ENCODE peak calls at places on chromosome 6, in six cellular contexts. R, S, J, E, N and X are unnamed samples.

GRCh38 chr6:21073318-21073839 is 520.2 kb upstream of the SOX4 start:
- DNase-seq in E (no peak), S (no peak), R (no peak), N (no peak), J (no peak), X (no peak)

GRCh38 chr6:140276719-140277118 is 902.3 kb upstream of the CITED2 start:
- DNase-seq in S (no peak), N (no peak), J (no peak), R (no peak), E (no peak), X (no peak)

GRCh38 chr6:38498085-38498484 is 141.6 kb downstream of the BTBD9 start:
- DNase-seq in J (no peak), R (no peak), S (no peak), N (no peak), E (no peak), X (no peak)

GRCh38 chr6:41697902-41698349 is 37.5 kb downstream of the TFEB start:
- DNase-seq in J (no peak), S (no peak), N (no peak), E (no peak), R (peak; percentile 58), X (peak; percentile 47)

GRCh38 chr6:28252507-28252975 is 472 bp upstream of the ZKSCAN4 start:
- DNase-seq in N (no peak), S (no peak), E (no peak), J (no peak), R (no peak), X (no peak)

GRCh38 chr6:46042355-46042999 is 26.8 kb upstream of the CLIC5 start:
- DNase-seq in J (no peak), R (peak; percentile 24), N (peak; percentile 15), S (no peak), E (no peak), X (peak; percentile 42)

GRCh38 chr6:38876470-38876869 is 161.4 kb downstream of the DNAH8 start:
- DNase-seq in S (peak; percentile 3), N (no peak), E (no peak), R (peak; percentile 31), J (no peak), X (no peak)

GRCh38 chr6:44257007-44257752 is at the start of gene SLC35B2:
- DNase-seq in R (peak; percentile 60), N (peak; percentile 65), S (peak; percentile 33), E (peak; percentile 54), J (peak; percentile 92), X (peak; percentile 56)

GRCh38 chr6:109793793-109794192 is 102.7 kb downstream of the FIG4 start:
- DNase-seq in J (no peak), S (no peak), E (no peak), N (no peak), R (peak; percentile 97), X (peak; percentile 98)

GRCh38 chr6:34792605-34793500 is 970 bp downstream of the BLTP3A start:
- DNase-seq in E (no peak), S (no peak), R (peak; percentile 35), J (no peak), N (no peak), X (peak; percentile 67)

GRCh38 chr6:35496036-35496850 is 636 bp downstream of the TEAD3 start:
- DNase-seq in N (peak; percentile 58), S (no peak), J (no peak), E (peak; percentile 30), R (no peak), X (peak; percentile 27)

GRCh38 chr6:46734867-46735719 is at the start of gene PLA2G7:
- DNase-seq in J (peak; percentile 82), E (no peak), N (peak; percentile 17), R (peak; percentile 6), S (no peak), X (peak; percentile 5)

GRCh38 chr6:131638013-131638412 is 911 bp downstream of the ENPP3 start:
- DNase-seq in S (no peak), R (no peak), J (no peak), E (no peak), N (no peak), X (no peak)

GRCh38 chr6:21383499-21384085 is 210.0 kb upstream of the SOX4 start:
- DNase-seq in J (no peak), N (no peak), E (no peak), S (no peak), R (no peak), X (no peak)

GRCh38 chr6:93300661-93301060 is 118.7 kb downstream of the EPHA7 start:
- DNase-seq in N (no peak), E (no peak), S (no peak), J (no peak), R (no peak), X (no peak)

GRCh38 chr6:63731946-63732735 is 96.5 kb downstream of the PHF3 start:
- DNase-seq in N (no peak), S (no peak), J (no peak), E (no peak), R (peak; percentile 45), X (peak; percentile 25)

GRCh38 chr6:47655719-47656595 is 42.4 kb upstream of the ADGRF4 start:
- DNase-seq in N (no peak), J (peak; percentile 68), S (no peak), E (no peak), R (peak; percentile 69), X (no peak)

GRCh38 chr6:139335447-139336210 is 38.8 kb downstream of the CITED2 start:
- DNase-seq in N (no peak), S (no peak), J (no peak), E (no peak), R (no peak), X (peak; percentile 23)

DNA sequence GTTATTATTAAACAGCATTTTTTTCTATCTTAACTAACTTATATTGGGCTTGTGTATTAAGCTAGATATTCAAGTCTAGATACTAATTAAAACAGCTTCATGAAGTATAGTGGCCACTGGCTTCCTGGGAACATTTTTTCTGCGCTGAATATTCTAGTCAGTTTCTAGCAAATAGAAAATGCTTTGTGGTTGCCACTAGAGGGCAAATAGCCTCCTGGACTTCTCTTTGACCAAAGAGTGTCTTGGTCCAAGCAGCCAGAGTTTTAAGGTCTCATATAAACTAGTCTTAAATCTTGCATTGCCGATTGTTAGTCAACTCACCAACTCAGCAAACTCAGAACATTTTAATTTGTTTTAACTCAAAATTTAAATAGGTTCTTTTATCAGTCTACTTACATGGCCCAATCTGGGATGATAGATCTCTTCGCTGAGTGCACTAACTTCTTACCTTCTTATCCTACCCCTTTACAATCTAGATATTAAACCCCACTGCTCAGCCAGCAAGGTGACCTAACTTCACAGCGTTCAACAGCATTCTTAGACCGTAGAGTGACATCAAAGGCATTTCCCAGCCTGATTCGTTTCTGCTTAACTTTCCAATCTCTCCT is 24.6 kb upstream of the ID4 start:
- DNase-seq in N (no peak), S (no peak), R (peak; percentile 39), J (no peak), E (no peak), X (peak; percentile 83)
- TF ChIP-seq CTCF in N (peak; percentile 70), S (no peak), R (peak; percentile 74), J (peak; percentile 61), E (peak; percentile 54), X (peak; percentile 80)

GRCh38 chr6:10843554-10843953 is 5.2 kb upstream of the MAK start:
- DNase-seq in N (no peak), S (no peak), J (no peak), E (no peak), R (no peak), X (no peak)

GRCh38 chr6:10852281-10852965 is 14.1 kb upstream of the MAK start:
- DNase-seq in R (no peak), J (no peak), N (no peak), S (no peak), E (no peak), X (no peak)

GRCh38 chr6:10850728-10851127 is 12.4 kb upstream of the MAK start:
- DNase-seq in N (no peak), E (no peak), J (no peak), R (no peak), S (no peak), X (no peak)

GRCh38 chr6:10847684-10848083 is 9.3 kb upstream of the MAK start:
- DNase-seq in N (no peak), R (no peak), S (no peak), J (no peak), E (no peak), X (no peak)
- TF ChIP-seq CTCF in N (peak; percentile 33), R (peak; percentile 27), S (peak; percentile 9), J (no peak), E (no peak), X (no peak)

GRCh38 chr6:158131926-158132325 is 36.1 kb downstream of the SERAC1 start:
- DNase-seq in R (no peak), N (no peak), J (no peak), E (no peak), S (no peak), X (peak; percentile 11)
- TF ChIP-seq CTCF in R (peak; percentile 62), N (peak; percentile 20), J (peak; percentile 7), E (no peak), S (peak; percentile 46), X (peak; percentile 48)

DNA sequence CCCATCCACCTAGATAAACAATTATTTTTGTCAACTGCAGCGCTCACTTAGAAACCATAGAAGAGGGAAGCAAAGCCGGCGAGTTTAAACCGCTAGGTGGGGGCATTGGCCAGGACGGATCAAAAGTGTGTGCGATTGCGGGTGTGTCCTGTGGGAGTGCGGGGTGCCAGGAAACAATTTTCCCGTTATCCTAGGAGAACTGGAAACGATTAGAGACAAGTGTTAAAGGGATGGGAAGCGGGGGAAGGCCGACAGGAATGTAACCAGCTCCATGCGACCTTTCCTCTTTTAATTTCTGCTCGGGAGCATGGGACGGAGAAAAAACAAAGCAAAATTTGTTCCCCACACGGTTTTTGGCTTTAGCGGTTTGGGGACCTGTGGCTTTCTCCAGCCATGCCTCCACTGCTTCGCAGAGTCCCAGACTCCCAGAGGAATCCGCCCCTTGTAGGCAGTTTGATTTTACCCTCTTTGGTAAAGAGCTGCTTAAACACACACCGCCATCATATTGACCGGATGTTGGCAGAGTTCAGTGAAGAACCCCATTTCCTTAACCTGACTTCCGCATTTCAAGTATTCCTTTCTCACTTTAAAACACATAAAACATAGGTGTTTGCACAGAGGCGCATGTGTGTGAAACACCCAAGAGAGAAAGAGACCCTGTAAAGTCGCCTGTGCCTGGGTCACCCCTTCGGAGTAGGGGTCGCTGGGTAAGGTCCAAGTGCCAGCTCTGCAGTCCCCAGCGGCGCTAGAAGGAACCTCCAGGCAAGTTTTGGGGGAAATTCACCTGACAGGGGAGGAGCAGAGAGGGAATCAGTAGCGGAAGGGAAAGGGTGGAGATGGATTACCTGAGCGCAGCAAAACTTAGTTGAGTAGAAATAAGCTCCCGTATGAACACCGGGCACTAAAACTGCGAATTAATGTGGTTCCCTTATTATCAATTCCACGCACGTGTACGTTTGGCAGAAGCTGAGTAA is 3.1 kb upstream of the HTR1B start:
- DNase-seq in E (no peak), R (peak; percentile 51), N (peak; percentile 17), J (peak; percentile 47), S (no peak), X (peak; percentile 61)
- TF ChIP-seq CTCF in E (peak; percentile 39), R (peak; percentile 84), N (peak; percentile 62), J (peak; percentile 45), S (no peak), X (peak; percentile 72)

GRCh38 chr6:33672808-33673207 is 38.7 kb downstream of the UQCC2 start:
- DNase-seq in S (no peak), E (peak; percentile 87), N (peak; percentile 91), J (peak; percentile 94), R (peak; percentile 90), X (peak; percentile 96)
- TF ChIP-seq CTCF in S (no peak), E (peak; percentile 79), N (peak; percentile 74), J (peak; percentile 34), R (peak; percentile 32), X (peak; percentile 71)

DNA sequence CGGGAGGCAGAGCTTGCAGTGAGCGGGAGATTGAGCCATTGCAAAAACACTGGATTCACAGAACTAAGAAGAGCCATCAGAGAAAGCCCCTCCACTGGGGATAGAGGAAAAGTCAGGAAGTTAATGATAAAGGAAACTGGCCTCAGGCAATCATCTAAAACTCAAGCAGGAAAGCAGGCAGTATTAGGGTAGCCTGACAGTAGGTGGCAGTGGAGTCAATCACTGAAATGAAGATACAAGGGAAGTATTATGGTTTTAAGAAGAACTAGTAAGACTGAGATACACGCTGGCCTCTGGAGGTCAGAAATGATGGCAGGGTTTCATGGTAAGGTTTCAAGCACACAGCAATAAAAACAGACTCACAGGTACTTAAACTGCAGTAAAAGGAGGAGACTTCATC is 578.3 kb downstream of the HACE1 start:
- DNase-seq in E (no peak), N (no peak), J (no peak), R (no peak), S (no peak), X (no peak)
- TF ChIP-seq CTCF in E (no peak), N (no peak), J (no peak), R (no peak), S (no peak), X (no peak)